ENCODE peak calls at places on chromosomes 16 and 17, in nine cellular contexts. Q, D, I, G, N, F, P, W and R are unnamed samples.

GRCh38 chr17:57548421-57549385 is 196.4 kb downstream of the CCDC182 start:
- ATAC-seq in I (no peak), D (no peak), P (no peak), Q (peak), G (no peak), F (no peak), N (no peak), W (no peak), R (no peak)

GRCh38 chr17:69350911-69351310 is 24.0 kb upstream of the ABCA5 start:
- ATAC-seq in Q (no peak), W (no peak), G (no peak), I (no peak), P (no peak), F (no peak), D (no peak), N (no peak), R (no peak)

GRCh38 chr16:67211674-67212073 is 12.7 kb downstream of the ELMO3 start:
- ATAC-seq in F (no peak), P (no peak), D (no peak), W (no peak), G (no peak), N (no peak), I (no peak), Q (no peak), R (no peak)

GRCh38 chr16:51109173-51109572 is 41.9 kb downstream of the SALL1 start:
- ATAC-seq in Q (no peak), W (no peak), F (no peak), D (no peak), I (no peak), G (no peak), P (no peak), N (no peak), R (no peak)

GRCh38 chr17:31274252-31274651 is 22.8 kb downstream of the OMG start:
- ATAC-seq in G (peak), P (no peak), N (no peak), W (peak), F (peak), I (no peak), Q (peak), D (peak), R (no peak)

GRCh38 chr17:48484256-48484655 is 46.6 kb downstream of the HOXB1 start:
- ATAC-seq in W (no peak), F (no peak), P (no peak), N (no peak), G (no peak), Q (no peak), I (no peak), D (no peak), R (no peak)

GRCh38 chr17:57099165-57099564 is 14.1 kb downstream of the AKAP1 start:
- ATAC-seq in Q (no peak), G (no peak), F (no peak), D (no peak), I (no peak), P (no peak), W (no peak), N (no peak), R (no peak)

GRCh38 chr16:54817432-54817831 is 113.2 kb upstream of the IRX5 start:
- ATAC-seq in N (no peak), F (peak), P (no peak), I (no peak), Q (no peak), G (peak), W (no peak), D (peak), R (no peak)

GRCh38 chr16:75053791-75054555 is 55.1 kb downstream of the ZNRF1 start:
- ATAC-seq in F (no peak), W (no peak), P (no peak), N (no peak), I (no peak), D (no peak), G (peak), Q (peak), R (no peak)

GRCh38 chr16:58507195-58507962 is 7.4 kb downstream of the NDRG4 start:
- ATAC-seq in N (no peak), P (no peak), I (no peak), D (no peak), Q (no peak), G (no peak), F (no peak), W (no peak), R (no peak)

GRCh38 chr17:21512307-21513011 is 136.3 kb downstream of the KCNJ12 start:
- ATAC-seq in F (no peak), D (no peak), Q (no peak), W (no peak), N (peak), G (no peak), I (no peak), P (no peak), R (peak)

GRCh38 chr16:35562471-35562870 is 2103.1 kb downstream of the TP53TG3F start:
- ATAC-seq in Q (no peak), W (no peak), N (no peak), P (no peak), F (no peak), I (no peak), G (no peak), D (no peak), R (no peak)

GRCh38 chr17:74760404-74761105 is 12.1 kb downstream of the NHERF1 start:
- ATAC-seq in P (no peak), F (no peak), Q (peak), W (no peak), N (no peak), D (peak), G (no peak), I (no peak), R (no peak)

GRCh38 chr16:88691924-88692560 is 5.7 kb upstream of the SNAI3 start:
- ATAC-seq in I (peak), F (peak), D (no peak), W (no peak), P (peak), G (peak), Q (no peak), N (peak), R (peak)

GRCh38 chr16:23949630-23950290 is 114.0 kb downstream of the PRKCB start:
- ATAC-seq in W (no peak), N (peak), F (no peak), D (no peak), Q (no peak), G (peak), P (peak), I (peak), R (peak)

GRCh38 chr16:1450218-1450617 is 5.9 kb upstream of the CCDC154 start:
- ATAC-seq in F (no peak), D (no peak), Q (no peak), I (no peak), W (no peak), G (no peak), P (no peak), N (no peak), R (no peak)

GRCh38 chr17:71055128-71055527 is 885.8 kb downstream of the KCNJ2 start:
- ATAC-seq in D (no peak), W (no peak), G (no peak), I (no peak), N (no peak), P (no peak), F (no peak), Q (no peak), R (no peak)

GRCh38 chr16:24279982-24280381 is 23.8 kb downstream of the CACNG3 start:
- ATAC-seq in G (no peak), W (no peak), N (no peak), I (no peak), D (no peak), Q (no peak), F (no peak), P (no peak), R (no peak)

GRCh38 chr17:6558932-6559752 is 2.8 kb upstream of the PITPNM3 start:
- ATAC-seq in D (no peak), Q (no peak), G (no peak), F (no peak), N (no peak), W (no peak), P (no peak), I (no peak), R (no peak)

GRCh38 chr16:58464047-58464915 is 35.7 kb upstream of the NDRG4 start:
- ATAC-seq in Q (peak), G (peak), P (peak), I (peak), W (peak), N (no peak), F (no peak), D (peak), R (no peak)

GRCh38 chr17:28575126-28575795 is 1.4 kb downstream of the ALDOC start:
- ATAC-seq in F (no peak), Q (peak), N (no peak), I (no peak), G (no peak), W (no peak), P (no peak), D (no peak), R (no peak)

GRCh38 chr16:50756466-50756865 is 14.6 kb downstream of the CYLD start:
- ATAC-seq in W (no peak), D (no peak), I (no peak), G (no peak), P (no peak), F (no peak), N (no peak), Q (no peak), R (no peak)

GRCh38 chr17:58577696-58578095 is 63.3 kb upstream of the MTMR4 start:
- ATAC-seq in N (peak), G (peak), D (no peak), F (no peak), P (peak), I (peak), Q (no peak), W (no peak), R (peak)

GRCh38 chr17:75645501-75645888 is 12.3 kb downstream of the SMIM5 start:
- ATAC-seq in F (peak), W (no peak), P (no peak), N (no peak), D (peak), Q (no peak), G (peak), I (no peak), R (no peak)

GRCh38 chr17:81003711-81004335 is 12.2 kb downstream of the CHMP6 start:
- ATAC-seq in F (no peak), Q (no peak), I (peak), P (peak), W (peak), G (peak), D (no peak), N (peak), R (peak)

GRCh38 chr16:31352344-31353115 is 2.4 kb upstream of the ITGAX start:
- ATAC-seq in D (no peak), G (peak), W (no peak), P (no peak), Q (peak), F (no peak), I (no peak), N (no peak), R (no peak)

GRCh38 chr17:40499551-40500189 is 1.8 kb downstream of the TNS4 start:
- ATAC-seq in F (peak), W (peak), G (peak), D (peak), P (no peak), N (no peak), I (no peak), Q (peak), R (no peak)